ENCODE peak calls at places on chromosomes 5 and 9, in four cellular contexts. I, J, O and Z are unnamed samples.

GRCh38 chr5:150487199-150488061 is 20.5 kb upstream of the NDST1 start:
- DNase-seq in I (peak), J (peak), O (no peak), Z (peak)

GRCh38 chr5:175422058-175422457 is 21.9 kb downstream of the DRD1 start:
- DNase-seq in I (no peak), J (no peak), O (no peak), Z (no peak)

GRCh38 chr9:15135167-15135792 is 171.7 kb downstream of the TTC39B start:
- DNase-seq in I (peak), J (peak), O (peak), Z (peak)

GRCh38 chr9:94639045-94639995 is at the start of gene FBP1:
- DNase-seq in I (no peak), J (peak), O (peak), Z (peak)

GRCh38 chr9:35237303-35237702 is 75.5 kb downstream of the UNC13B start:
- DNase-seq in I (no peak), J (no peak), O (no peak), Z (no peak)

GRCh38 chr5:65796917-65797316 is 74.9 kb downstream of the NLN start:
- DNase-seq in I (no peak), J (no peak), O (no peak), Z (no peak)

GRCh38 chr5:180866296-180866695 is 5.2 kb upstream of the ZFP62 start:
- DNase-seq in I (no peak), J (no peak), O (no peak), Z (no peak)

GRCh38 chr9:126157409-126157808 is 169.2 kb upstream of the MVB12B start:
- DNase-seq in I (peak), J (no peak), O (no peak), Z (no peak)

GRCh38 chr5:9148242-9148641 is 397.6 kb downstream of the SEMA5A start:
- DNase-seq in I (no peak), J (no peak), O (no peak), Z (no peak)

GRCh38 chr5:130529716-130530485 is 625.6 kb downstream of the CHSY3 start:
- DNase-seq in I (no peak), J (no peak), O (no peak), Z (no peak)